ENCODE peak calls at places on chromosome 17, in ten cellular contexts. R, U, G, I, L, P, K, V, H and Y are unnamed samples.

GRCh38 chr17:44829558-44830358 is at the start of gene GJC1:
- DNase-seq in V (peak), R (peak), H (peak), P (no peak), G (no peak), L (no peak), U (no peak), K (peak), I (peak), Y (no peak)

GRCh38 chr17:47205419-47205963 is 3.7 kb upstream of the MYL4 start:
- DNase-seq in P (peak), I (no peak), U (no peak), H (peak), G (peak), R (peak), V (peak), L (no peak), K (peak), Y (peak)

GRCh38 chr17:79949646-79950292 is 85.9 kb downstream of the TBC1D16 start:
- DNase-seq in U (peak), R (peak), I (peak), H (peak), V (no peak), G (no peak), P (no peak), L (no peak), K (no peak), Y (no peak)

GRCh38 chr17:11296994-11297393 is 56.0 kb downstream of the SHISA6 start:
- DNase-seq in H (no peak), P (no peak), K (no peak), I (no peak), V (no peak), L (no peak), R (no peak), G (no peak), U (no peak), Y (no peak)

GRCh38 chr17:58710948-58711552 is 18.6 kb downstream of the RAD51C start:
- DNase-seq in P (no peak), V (peak), L (no peak), U (peak), R (no peak), G (peak), K (peak), I (no peak), H (peak), Y (no peak)

GRCh38 chr17:74145756-74146155 is 57.7 kb upstream of the RPL38 start:
- DNase-seq in G (no peak), R (no peak), I (no peak), V (no peak), H (no peak), K (no peak), P (no peak), U (no peak), L (no peak), Y (no peak)

GRCh38 chr17:8693328-8693727 is 51.3 kb downstream of the CCDC42 start:
- DNase-seq in R (no peak), K (no peak), L (no peak), G (no peak), H (no peak), V (no peak), I (no peak), P (no peak), U (no peak), Y (no peak)

GRCh38 chr17:44331249-44331760 is 6.7 kb upstream of the SLC25A39 start:
- DNase-seq in L (peak), I (peak), P (no peak), V (peak), U (no peak), G (peak), K (peak), H (peak), R (peak), Y (peak)

GRCh38 chr17:63171428-63172205 is 205.6 kb downstream of the TANC2 start:
- DNase-seq in P (no peak), G (no peak), R (no peak), H (no peak), V (peak), L (no peak), U (no peak), I (no peak), K (no peak), Y (no peak)

GRCh38 chr17:63035271-63035670 is 69.2 kb downstream of the TANC2 start:
- DNase-seq in G (no peak), K (no peak), R (no peak), H (no peak), P (no peak), U (no peak), L (no peak), V (no peak), I (no peak), Y (no peak)

GRCh38 chr17:32471652-32472051 is 15.1 kb upstream of the CDK5R1 start:
- DNase-seq in I (no peak), P (no peak), U (no peak), L (no peak), R (no peak), G (no peak), V (no peak), K (no peak), H (no peak), Y (no peak)

GRCh38 chr17:3826191-3826590 is 19.9 kb downstream of the NCBP3 start:
- DNase-seq in I (no peak), P (no peak), G (no peak), V (no peak), R (no peak), U (no peak), K (no peak), H (no peak), L (no peak), Y (no peak)

GRCh38 chr17:14308965-14309879 is 8.3 kb downstream of the HS3ST3B1 start:
- DNase-seq in R (peak), U (peak), H (peak), I (peak), K (peak), L (peak), G (peak), P (peak), V (peak), Y (peak)

GRCh38 chr17:65438708-65439294 is 122.6 kb downstream of the AXIN2 start:
- DNase-seq in I (no peak), K (no peak), P (no peak), L (no peak), V (peak), G (no peak), H (no peak), R (no peak), U (no peak), Y (no peak)

GRCh38 chr17:74337834-74338500 is 11.9 kb downstream of the KIF19 start:
- DNase-seq in L (no peak), K (no peak), P (no peak), H (no peak), I (no peak), G (no peak), U (no peak), R (no peak), V (no peak), Y (peak)

GRCh38 chr17:624341-624860 is 90.2 kb downstream of the VPS53 start:
- DNase-seq in R (peak), V (no peak), P (no peak), G (no peak), H (no peak), U (no peak), K (no peak), L (no peak), I (no peak), Y (no peak)
- H3K27ac ChIP-seq in R (no peak), V (no peak), P (no peak), G (no peak), H (no peak), U (no peak), K (no peak), L (no peak), I (no peak), Y (peak)

DNA sequence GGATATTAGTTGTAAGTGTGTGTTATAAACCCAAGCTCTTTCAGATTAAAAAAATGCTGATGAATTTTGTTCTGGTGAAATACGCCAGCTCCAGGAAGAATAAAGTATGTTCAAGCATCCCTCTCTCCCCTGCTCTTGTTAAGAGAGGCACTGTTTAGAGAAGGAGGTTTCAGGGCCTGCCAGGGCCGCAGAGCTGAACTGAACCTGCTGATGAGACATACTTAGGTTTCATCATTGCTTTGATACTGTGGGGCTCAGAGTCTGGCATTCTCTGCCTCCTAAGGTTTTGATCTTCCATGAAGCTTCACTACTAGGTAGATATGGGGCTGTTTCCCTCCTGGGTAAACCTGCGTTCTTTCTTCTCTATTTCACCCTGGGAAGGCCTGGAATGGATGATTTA is 175.3 kb upstream of the FAM20A start:
- DNase-seq in U (no peak), I (no peak), H (no peak), L (no peak), P (no peak), G (no peak), V (no peak), K (no peak), R (no peak), Y (no peak)
- H3K27ac ChIP-seq in U (no peak), I (peak), H (peak), L (peak), P (peak), G (peak), V (no peak), K (peak), R (peak), Y (peak)

GRCh38 chr17:5501725-5502124 is 15.4 kb downstream of the MIS12 start:
- DNase-seq in I (no peak), P (no peak), H (no peak), G (no peak), K (no peak), L (no peak), U (no peak), V (no peak), R (no peak), Y (no peak)

GRCh38 chr17:5500804-5501391 is 14.5 kb downstream of the MIS12 start:
- DNase-seq in H (peak), I (peak), P (peak), U (peak), K (peak), G (peak), L (peak), R (peak), V (peak), Y (peak)

GRCh38 chr17:5502552-5502951 is 16.2 kb downstream of the MIS12 start:
- DNase-seq in U (no peak), G (no peak), V (peak), I (no peak), P (no peak), L (no peak), K (no peak), R (no peak), H (no peak), Y (no peak)

GRCh38 chr17:5499790-5500189 is 13.4 kb downstream of the MIS12 start:
- DNase-seq in L (no peak), P (no peak), V (peak), K (no peak), R (no peak), I (no peak), U (no peak), G (no peak), H (no peak), Y (peak)

DNA sequence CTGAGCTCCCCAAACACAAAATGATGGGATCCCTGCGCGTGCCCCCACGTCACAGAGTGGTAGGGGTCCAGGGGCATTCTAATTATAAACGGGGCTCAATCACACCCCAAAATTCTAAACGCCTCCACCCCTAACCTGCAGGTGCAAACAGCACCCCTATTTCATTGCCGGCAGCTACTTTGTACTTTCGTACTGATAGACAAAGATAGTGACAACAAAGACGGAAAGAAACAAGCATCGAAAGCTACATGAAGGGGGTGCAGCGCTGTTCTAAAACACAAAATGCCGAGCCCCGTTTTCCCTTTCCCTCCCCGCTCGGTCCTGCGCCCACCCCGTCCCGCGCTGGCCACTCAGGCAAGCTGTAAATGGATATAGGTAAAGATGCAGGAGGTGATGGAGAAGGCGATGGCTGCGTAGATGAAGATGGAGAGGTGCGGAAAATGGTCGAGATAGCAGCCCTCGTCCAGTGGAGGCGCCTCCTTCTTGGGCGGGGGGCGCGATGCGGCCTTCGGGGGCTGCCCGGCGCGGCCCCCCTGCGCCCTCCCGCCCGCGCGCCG is 14.0 kb downstream of the MIS12 start:
- DNase-seq in U (no peak), L (no peak), P (no peak), I (no peak), G (no peak), V (no peak), K (no peak), H (no peak), R (no peak), Y (no peak)
- H3K27ac ChIP-seq in U (no peak), L (no peak), P (no peak), I (no peak), G (peak), V (peak), K (peak), H (no peak), R (peak), Y (peak)

GRCh38 chr17:81428521-81428920 is 33.3 kb downstream of the BAHCC1 start:
- DNase-seq in L (no peak), G (no peak), I (no peak), H (no peak), R (no peak), P (no peak), K (no peak), U (no peak), V (no peak), Y (no peak)
- H3K27ac ChIP-seq in L (no peak), G (peak), I (peak), H (no peak), R (no peak), P (peak), K (peak), U (no peak), V (no peak), Y (peak)